ENCODE peak calls at places on chromosomes 12 and 14, in ten cellular contexts. L, F, O, X, Q, Z, A, B, M and P are unnamed samples.

GRCh38 chr14:74509587-74510210 is 16.1 kb downstream of the ISCA2 start:
- DNase-seq in O (no peak), B (peak; percentile 10), F (no peak), A (no peak), Z (no peak), L (no peak), M (no peak), X (no peak), Q (no peak), P (no peak)

GRCh38 chr12:11174022-11174421 is 3.0 kb downstream of the SMIM10L1 start:
- DNase-seq in B (no peak), L (no peak), A (no peak), F (no peak), X (no peak), M (no peak), O (no peak), Z (no peak), Q (no peak), P (no peak)

GRCh38 chr12:27226319-27226984 is 17.6 kb upstream of the STK38L start:
- DNase-seq in Z (no peak), F (no peak), L (peak; percentile 89), B (no peak), O (no peak), X (no peak), M (no peak), Q (peak; percentile 28), A (no peak), P (no peak)

GRCh38 chr14:65320661-65321308 is 91.7 kb upstream of the FUT8 start:
- DNase-seq in B (no peak), X (no peak), A (no peak), Q (no peak), O (no peak), M (no peak), L (no peak), F (no peak), Z (no peak), P (no peak)

GRCh38 chr12:76863005-76863670 is 15.7 kb downstream of the CSRP2 start:
- DNase-seq in Q (no peak), F (no peak), B (no peak), A (no peak), Z (no peak), X (no peak), O (no peak), M (no peak), L (no peak), P (no peak)

GRCh38 chr12:54549774-54550451 is 512 bp downstream of the PDE1B start:
- DNase-seq in M (no peak), X (no peak), L (peak; percentile 83), F (peak; percentile 32), Q (peak; percentile 69), A (no peak), Z (no peak), B (no peak), O (no peak), P (no peak)

GRCh38 chr14:65238456-65238855 is 136.1 kb upstream of the MAX start:
- DNase-seq in Z (no peak), B (no peak), X (no peak), L (peak; percentile 68), Q (peak; percentile 94), A (no peak), M (no peak), O (peak; percentile 85), F (no peak), P (no peak)

GRCh38 chr12:111010916-111011657 is 90.7 kb upstream of the MYL2 start:
- DNase-seq in M (no peak), F (no peak), L (no peak), O (no peak), X (no peak), B (no peak), A (no peak), Z (no peak), Q (no peak), P (no peak)

GRCh38 chr12:2125651-2126050 is 72.9 kb downstream of the CACNA1C start:
- DNase-seq in X (no peak), A (no peak), M (no peak), B (no peak), F (no peak), L (no peak), O (no peak), Z (no peak), Q (no peak), P (no peak)

GRCh38 chr14:71694888-71695505 is 237.2 kb upstream of the RGS6 start:
- DNase-seq in M (no peak), Q (no peak), X (no peak), O (no peak), L (no peak), B (no peak), A (no peak), Z (no peak), F (no peak), P (no peak)

GRCh38 chr12:117370588-117370987 is 9.2 kb upstream of the NOS1 start:
- DNase-seq in F (no peak), M (no peak), A (no peak), Q (no peak), Z (no peak), X (no peak), L (no peak), O (no peak), B (no peak), P (no peak)

GRCh38 chr12:57852620-57853509 is 6.3 kb upstream of the CTDSP2 start:
- DNase-seq in B (peak; percentile 71), X (no peak), M (no peak), O (no peak), A (no peak), F (no peak), L (no peak), Z (no peak), Q (no peak), P (peak; percentile 79)